ENCODE peak calls at places on chromosomes 11 and 22, in four cellular contexts. G is GF-D8, A is midbrain, E is H9. O is an unnamed sample.

GRCh38 chr11:69004411-69005182 is 8.4 kb downstream of the MRGPRF start:
- DNase-seq in A (no peak), E (peak), G (no peak), O (no peak)

GRCh38 chr22:31995046-31995445 is 48.0 kb upstream of the SLC5A1 start:
- DNase-seq in E (no peak), G (no peak), A (no peak), O (no peak)

GRCh38 chr22:37519268-37520195 is at the start of gene CARD10:
- DNase-seq in G (no peak), A (no peak), E (no peak), O (no peak)

GRCh38 chr11:30788849-30789248 is 202.7 kb upstream of the MPPED2 start:
- DNase-seq in A (no peak), G (no peak), E (no peak), O (no peak)

GRCh38 chr11:86676533-86677154 is 4.2 kb upstream of the ME3 start:
- DNase-seq in E (peak), A (no peak), G (no peak), O (peak)

GRCh38 chr11:30735946-30736345 is 149.8 kb upstream of the MPPED2 start:
- DNase-seq in A (no peak), E (no peak), G (no peak), O (no peak)

GRCh38 chr11:72719144-72719543 is 33.1 kb downstream of the ARAP1 start:
- DNase-seq in A (no peak), E (no peak), G (no peak), O (no peak)

GRCh38 chr11:113133071-113133470 is 171.9 kb downstream of the NCAM1 start:
- DNase-seq in G (no peak), A (no peak), E (no peak), O (no peak)

GRCh38 chr11:67656278-67656922 is 5.9 kb upstream of the ACY3 start:
- DNase-seq in A (no peak), E (no peak), G (no peak), O (peak)

O was measured in Kasumi-1.